ENCODE peak calls at places on chromosomes 11 and 22, in ten cellular contexts. X, R, J, S, V, P, I, A, N and Y are unnamed samples.

GRCh38 chr11:15526859-15527450 is 412.2 kb downstream of the INSC start:
- DNase-seq in R (no peak), S (no peak), N (no peak), J (no peak), X (no peak), A (no peak), V (no peak), I (no peak), P (no peak), Y (no peak)

GRCh38 chr11:86688398-86689179 is 16.2 kb upstream of the ME3 start:
- DNase-seq in I (peak; percentile 56), P (no peak), X (no peak), V (no peak), S (peak; percentile 83), A (no peak), J (peak; percentile 78), R (peak; percentile 55), N (peak; percentile 50), Y (no peak)

GRCh38 chr11:116454020-116454645 is 318.7 kb downstream of the BUD13 start:
- DNase-seq in I (peak; percentile 52), P (peak; percentile 61), J (peak; percentile 12), A (peak; percentile 60), X (no peak), N (no peak), S (peak; percentile 3), R (no peak), V (peak; percentile 80), Y (peak; percentile 25)

GRCh38 chr22:22046370-22046769 is 63.8 kb upstream of the TOP3B start:
- DNase-seq in J (no peak), X (no peak), A (no peak), S (no peak), P (no peak), N (no peak), V (no peak), I (no peak), R (no peak), Y (no peak)

GRCh38 chr11:77406396-77406795 is 67.5 kb downstream of the PAK1 start:
- DNase-seq in I (no peak), V (no peak), P (no peak), N (no peak), A (no peak), X (no peak), R (no peak), J (no peak), S (no peak), Y (no peak)

GRCh38 chr11:24592342-24592741 is 95.5 kb downstream of the LUZP2 start:
- DNase-seq in P (no peak), S (no peak), N (no peak), I (no peak), A (no peak), X (no peak), J (peak; percentile 30), R (no peak), V (no peak), Y (no peak)

GRCh38 chr11:64924910-64925284 is 408 bp downstream of the PPP2R5B start:
- DNase-seq in R (no peak), J (no peak), A (peak; percentile 28), P (peak; percentile 52), V (peak; percentile 68), N (no peak), X (no peak), S (peak; percentile 35), I (peak; percentile 13), Y (no peak)

GRCh38 chr11:61334434-61335354 is 1.7 kb downstream of the TKFC start:
- DNase-seq in A (no peak), R (no peak), I (peak; percentile 46), J (peak; percentile 35), V (no peak), P (no peak), N (no peak), S (peak; percentile 73), X (no peak), Y (no peak)

GRCh38 chr22:36471341-36471821 is 10.1 kb downstream of the TXN2 start:
- DNase-seq in P (no peak), J (peak; percentile 81), R (no peak), V (no peak), S (peak; percentile 44), A (no peak), I (no peak), X (no peak), N (no peak), Y (no peak)

GRCh38 chr22:36470994-36471331 is 10.5 kb downstream of the TXN2 start:
- DNase-seq in S (no peak), R (no peak), I (no peak), A (no peak), P (peak; percentile 69), N (no peak), X (no peak), V (no peak), J (peak; percentile 77), Y (no peak)

GRCh38 chr22:36469094-36469710 is 12.2 kb downstream of the TXN2 start:
- DNase-seq in R (no peak), V (no peak), J (no peak), X (peak; percentile 80), N (no peak), A (no peak), S (peak; percentile 49), P (no peak), I (no peak), Y (no peak)

GRCh38 chr22:36472689-36473088 is 8.8 kb downstream of the TXN2 start:
- DNase-seq in S (no peak), P (no peak), N (no peak), I (no peak), V (no peak), A (no peak), X (no peak), R (no peak), J (no peak), Y (no peak)

DNA sequence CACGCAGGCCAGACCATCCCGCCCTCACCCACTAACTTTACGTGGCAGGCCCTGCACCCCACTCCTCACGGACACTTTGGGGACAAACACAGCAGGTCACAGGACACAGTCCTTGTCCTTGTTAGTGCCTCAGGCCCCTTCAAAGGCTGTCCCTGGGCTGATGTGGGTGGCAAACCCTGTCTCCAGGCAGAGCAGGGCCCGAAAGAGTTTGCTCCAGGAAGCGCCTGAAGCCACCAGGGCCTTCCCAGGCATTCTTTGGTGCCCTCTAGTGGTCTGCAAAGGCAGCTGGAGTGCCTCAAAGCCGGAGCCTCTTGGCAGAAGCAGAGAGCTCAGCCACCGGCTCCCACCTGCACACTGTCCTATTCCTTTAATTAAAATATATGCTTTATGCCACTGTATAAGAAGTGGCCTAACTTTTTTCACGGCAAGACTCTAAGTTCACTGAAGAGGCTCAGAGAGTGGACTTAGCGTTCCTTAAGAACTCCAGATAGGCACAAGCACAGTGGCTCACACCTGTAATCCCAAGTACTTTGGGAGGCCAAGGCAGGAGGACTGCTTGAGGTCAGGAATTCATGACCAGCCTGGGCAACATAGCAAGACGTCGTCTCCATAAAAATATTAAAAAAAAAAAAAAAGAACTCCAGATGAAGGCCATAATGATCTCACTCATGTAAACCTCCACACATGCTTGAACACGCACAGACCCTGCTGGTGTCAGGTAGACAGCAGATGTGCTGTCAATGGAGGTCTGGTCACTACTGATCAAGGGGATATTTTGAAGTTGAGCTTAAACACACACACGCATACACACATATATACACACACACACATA is 11.1 kb downstream of the TXN2 start:
- DNase-seq in N (no peak), R (peak; percentile 83), V (peak; percentile 93), P (peak; percentile 90), J (peak; percentile 76), A (peak; percentile 87), S (peak; percentile 94), I (peak; percentile 92), X (peak; percentile 85), Y (no peak)
- TF ChIP-seq CTCF in N (peak; percentile 94), R (peak; percentile 98), V (peak; percentile 96), P (peak; percentile 97), J (peak; percentile 92), A (peak; percentile 95), S (peak; percentile 96), I (peak; percentile 99), X (peak; percentile 86), Y (peak; percentile 92)

GRCh38 chr11:27158763-27159679 is 118.4 kb downstream of the BBOX1 start:
- DNase-seq in X (no peak), J (peak; percentile 67), R (peak; percentile 48), I (peak; percentile 88), P (peak; percentile 61), A (peak; percentile 46), S (peak; percentile 87), V (peak; percentile 84), N (no peak), Y (peak; percentile 59)
- TF ChIP-seq CTCF in X (peak; percentile 58), J (peak; percentile 93), R (peak; percentile 89), I (peak; percentile 82), P (peak; percentile 80), A (peak; percentile 89), S (peak; percentile 68), V (peak; percentile 85), N (peak; percentile 84), Y (peak; percentile 87)

GRCh38 chr11:12640355-12640754 is 33.9 kb upstream of the TEAD1 start:
- DNase-seq in N (no peak), S (no peak), V (no peak), X (no peak), A (no peak), I (no peak), J (no peak), P (no peak), R (no peak), Y (no peak)

GRCh38 chr11:12642040-12642439 is 32.2 kb upstream of the TEAD1 start:
- DNase-seq in P (peak; percentile 36), R (no peak), A (no peak), S (peak; percentile 57), V (no peak), I (peak; percentile 55), J (peak; percentile 68), N (no peak), X (no peak), Y (no peak)

GRCh38 chr11:12643029-12643428 is 31.2 kb upstream of the TEAD1 start:
- DNase-seq in I (no peak), A (no peak), P (no peak), J (no peak), N (no peak), X (no peak), S (no peak), V (no peak), R (no peak), Y (no peak)

GRCh38 chr11:12639388-12639787 is 34.8 kb upstream of the TEAD1 start:
- DNase-seq in P (no peak), R (no peak), V (no peak), S (no peak), J (no peak), A (no peak), X (no peak), I (no peak), N (no peak), Y (no peak)

DNA sequence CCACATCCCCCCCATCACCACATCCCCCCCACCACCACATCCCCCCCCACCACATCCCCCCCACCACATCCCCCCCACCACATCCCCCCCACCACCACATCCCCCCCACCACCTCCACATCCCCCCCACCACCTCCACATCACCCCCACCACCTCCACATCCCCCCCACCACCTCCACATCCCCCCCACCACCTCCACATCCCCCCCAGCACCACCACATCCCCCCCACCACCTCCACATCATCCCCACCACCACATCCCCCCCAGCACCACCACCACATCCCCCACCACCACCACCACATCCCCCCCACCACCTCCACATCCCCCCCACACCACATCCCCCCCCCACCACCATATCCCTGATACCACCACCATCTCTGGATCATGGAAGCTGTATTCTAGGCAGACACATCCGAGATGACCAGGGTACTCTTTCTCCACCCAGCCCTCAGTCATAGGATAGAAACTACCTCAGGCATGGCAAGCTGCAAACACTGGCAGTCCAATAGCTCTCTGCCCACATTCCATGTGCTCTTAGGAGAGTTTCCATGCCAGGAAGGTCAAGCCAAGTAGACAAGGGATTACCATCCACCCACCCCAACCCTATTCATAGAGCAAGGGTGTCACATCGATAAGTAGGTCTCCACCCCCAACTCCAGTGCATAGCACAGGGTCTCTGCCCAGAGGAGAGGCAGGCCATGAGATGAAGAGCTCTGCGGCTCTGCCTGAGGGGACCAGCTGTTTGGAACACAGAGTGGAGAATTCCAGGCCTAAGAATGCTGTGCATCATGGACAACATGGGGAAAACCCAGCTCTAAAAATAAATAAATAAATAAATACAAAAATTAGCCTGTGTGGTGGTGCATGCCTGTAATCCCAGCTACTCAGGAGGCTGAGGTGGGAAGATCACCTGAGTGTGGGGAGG is 33.0 kb upstream of the TEAD1 start:
- DNase-seq in R (no peak), P (no peak), A (no peak), N (no peak), I (no peak), V (no peak), X (no peak), J (no peak), S (no peak), Y (no peak)
- TF ChIP-seq CTCF in R (no peak), P (no peak), A (no peak), N (no peak), I (no peak), V (no peak), X (no peak), J (no peak), S (no peak), Y (no peak)

DNA sequence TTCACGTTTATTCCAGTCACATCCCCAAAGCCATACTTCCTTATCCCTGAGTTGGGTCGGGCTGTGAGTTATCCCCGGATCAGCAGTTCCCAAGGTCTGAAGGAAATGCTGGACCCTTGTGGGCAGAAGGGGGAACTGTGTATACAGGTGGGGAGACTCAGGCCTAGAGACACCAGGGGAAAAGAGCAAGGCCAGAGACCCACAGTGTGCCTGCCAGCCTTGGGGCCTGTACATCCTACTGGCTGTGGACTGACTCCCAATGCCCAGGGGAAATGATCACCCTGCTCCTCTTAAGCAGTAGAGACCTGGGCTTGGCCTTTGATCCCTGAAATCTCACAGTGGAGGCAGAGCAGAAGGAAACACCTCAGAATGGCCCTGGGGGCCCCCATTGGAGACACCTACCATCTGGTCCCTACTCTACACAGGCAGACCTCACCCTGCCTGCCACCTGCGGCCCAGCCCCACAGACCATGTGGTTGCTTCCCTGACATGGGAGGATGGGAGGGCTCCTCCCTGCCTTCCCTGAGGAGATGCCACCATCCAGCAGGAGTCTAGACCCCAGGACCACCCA is 1.3 kb downstream of the SELENOM start:
- DNase-seq in P (peak; percentile 61), I (no peak), S (peak; percentile 49), A (no peak), X (peak; percentile 76), J (no peak), R (no peak), V (no peak), N (no peak), Y (no peak)
- TF ChIP-seq CTCF in P (no peak), I (peak; percentile 23), S (no peak), A (peak; percentile 20), X (no peak), J (no peak), R (peak; percentile 11), V (peak; percentile 13), N (peak; percentile 13), Y (no peak)